ENCODE peak calls at places on chromosome 12, in seven cellular contexts. V is mesendoderm; G is hepatic stellate cell; H is stimulated activated CD8-positive, alpha-beta memory T cell treated with anti-CD3 and anti-CD28 coated beads, Interleukin-4, amount 100 ng/mL, for 4 hours; K is left cardiac atrium; M is A549; U is colonic mucosa. I is an unnamed sample.

GRCh38 chr12:46661161-46661845 is 164.5 kb downstream of the SLC38A4 start:
- DNase-seq in V (peak), G (peak), H (no peak), K (no peak), M (peak), U (peak), I (no peak)

GRCh38 chr12:121240484-121241202 is 30.7 kb downstream of the P2RX4 start:
- DNase-seq in V (peak), G (no peak), H (peak), K (peak), M (no peak), U (peak), I (peak)

GRCh38 chr12:110090266-110091135 is 33.7 kb upstream of the IFT81 start:
- DNase-seq in V (no peak), G (no peak), H (no peak), K (no peak), M (no peak), U (no peak), I (no peak)

GRCh38 chr12:7136676-7137075 is 6.5 kb downstream of the CLSTN3 start:
- DNase-seq in V (no peak), G (no peak), H (no peak), K (no peak), M (no peak), U (no peak), I (no peak)

GRCh38 chr12:28258998-28259397 is 68.7 kb downstream of the CCDC91 start:
- DNase-seq in V (no peak), G (peak), H (no peak), K (no peak), M (no peak), U (no peak), I (no peak)

GRCh38 chr12:132386926-132387497 is 57.6 kb upstream of the GALNT9 start:
- DNase-seq in V (no peak), G (no peak), H (no peak), K (no peak), M (no peak), U (no peak), I (peak)

GRCh38 chr12:24015771-24016170 is 66.3 kb upstream of the SOX5 start:
- DNase-seq in V (no peak), G (no peak), H (no peak), K (no peak), M (no peak), U (no peak), I (no peak)

GRCh38 chr12:120230326-120230973 is 29.5 kb upstream of the RPLP0 start:
- DNase-seq in V (peak), G (peak), H (no peak), K (peak), M (peak), U (peak), I (peak)

GRCh38 chr12:70049596-70050360 is 193.5 kb upstream of the CNOT2 start:
- DNase-seq in V (peak), G (no peak), H (peak), K (no peak), M (no peak), U (peak), I (no peak)

GRCh38 chr12:95169368-95169767 is 47.9 kb downstream of the FGD6 start:
- DNase-seq in V (peak), G (peak), H (no peak), K (peak), M (peak), U (peak), I (no peak)

GRCh38 chr12:180445-180844 is 33.5 kb downstream of the SLC6A12 start:
- DNase-seq in V (no peak), G (peak), H (no peak), K (no peak), M (no peak), U (peak), I (no peak)

GRCh38 chr12:114628199-114628598 is 55.8 kb downstream of the TBX3 start:
- DNase-seq in V (peak), G (no peak), H (no peak), K (no peak), M (peak), U (no peak), I (no peak)

GRCh38 chr12:54352022-54352531 is 12.2 kb downstream of the GPR84 start:
- DNase-seq in V (peak), G (no peak), H (no peak), K (peak), M (no peak), U (no peak), I (peak)

I was measured in kidney.